ENCODE peak calls at places on chromosomes 13 and 19, in four cellular contexts. One of them, this sample, is unnamed.

GRCh38 chr19:6587093-6587820 is 3.7 kb downstream of the CD70 start:
- DNase-seq in NCI-H345: no peak
- DNase-seq in Right ventricle myocardium inferior: no peak
- DNase-seq in AG08396: no peak
- DNase-seq in this sample: no peak

GRCh38 chr13:113616991-113617749 is 32.6 kb downstream of the TFDP1 start:
- DNase-seq in NCI-H345: peak; percentile 51
- DNase-seq in Right ventricle myocardium inferior: peak; percentile 45
- DNase-seq in AG08396: no peak
- DNase-seq in this sample: peak; percentile 56

GRCh38 chr13:96958286-96958891 is 35.9 kb downstream of the OXGR1 start:
- DNase-seq in NCI-H345: peak; percentile 66
- DNase-seq in Right ventricle myocardium inferior: no peak
- DNase-seq in AG08396: peak; percentile 20
- DNase-seq in this sample: peak; percentile 76

GRCh38 chr19:11445141-11445540 is 9.7 kb downstream of the PRKCSH start:
- DNase-seq in NCI-H345: no peak
- DNase-seq in Right ventricle myocardium inferior: peak; percentile 43
- DNase-seq in AG08396: no peak
- DNase-seq in this sample: no peak

GRCh38 chr19:46839752-46840151 is 10.9 kb downstream of the AP2S1 start:
- DNase-seq in NCI-H345: no peak
- DNase-seq in Right ventricle myocardium inferior: no peak
- DNase-seq in AG08396: no peak
- DNase-seq in this sample: no peak

GRCh38 chr13:38340624-38341023 is 9.0 kb upstream of the UFM1 start:
- DNase-seq in NCI-H345: no peak
- DNase-seq in Right ventricle myocardium inferior: no peak
- DNase-seq in AG08396: no peak
- DNase-seq in this sample: no peak

GRCh38 chr19:45581576-45581975 is 3.0 kb downstream of the OPA3 start:
- DNase-seq in NCI-H345: no peak
- DNase-seq in Right ventricle myocardium inferior: no peak
- DNase-seq in AG08396: no peak
- DNase-seq in this sample: no peak

GRCh38 chr13:59931621-59932020 is 232.1 kb downstream of the DIAPH3 start:
- DNase-seq in NCI-H345: peak; percentile 41
- DNase-seq in Right ventricle myocardium inferior: no peak
- DNase-seq in AG08396: no peak
- DNase-seq in this sample: no peak

GRCh38 chr19:51065221-51065960 is 499 bp upstream of the KLK13 start:
- DNase-seq in NCI-H345: no peak
- DNase-seq in Right ventricle myocardium inferior: no peak
- DNase-seq in AG08396: no peak
- DNase-seq in this sample: no peak

GRCh38 chr13:36431204-36432105 is 840 bp upstream of the CCNA1 start:
- DNase-seq in NCI-H345: peak; percentile 36
- DNase-seq in Right ventricle myocardium inferior: peak; percentile 41
- DNase-seq in AG08396: peak; percentile 23
- DNase-seq in this sample: peak; percentile 48

GRCh38 chr13:89784161-89784809 is 1563.2 kb upstream of the MIR17HG start:
- DNase-seq in NCI-H345: no peak
- DNase-seq in Right ventricle myocardium inferior: no peak
- DNase-seq in AG08396: no peak
- DNase-seq in this sample: no peak

GRCh38 chr19:43809762-43810696 is 7.8 kb upstream of the LYPD5 start:
- DNase-seq in NCI-H345: peak; percentile 58
- DNase-seq in Right ventricle myocardium inferior: no peak
- DNase-seq in AG08396: peak; percentile 42
- DNase-seq in this sample: peak; percentile 67

GRCh38 chr13:102355251-102355650 is 46.6 kb downstream of the FGF14 start:
- DNase-seq in NCI-H345: no peak
- DNase-seq in Right ventricle myocardium inferior: no peak
- DNase-seq in AG08396: no peak
- DNase-seq in this sample: no peak

GRCh38 chr13:46866150-46866549 is 30.7 kb downstream of the HTR2A start:
- DNase-seq in NCI-H345: peak; percentile 28
- DNase-seq in Right ventricle myocardium inferior: peak; percentile 63
- DNase-seq in AG08396: peak; percentile 37
- DNase-seq in this sample: peak; percentile 82

GRCh38 chr19:15316498-15316897 is 15.8 kb downstream of the BRD4 start:
- DNase-seq in NCI-H345: no peak
- DNase-seq in Right ventricle myocardium inferior: no peak
- DNase-seq in AG08396: no peak
- DNase-seq in this sample: no peak

GRCh38 chr19:2483484-2484151 is 7.7 kb downstream of the GADD45B start:
- DNase-seq in NCI-H345: no peak
- DNase-seq in Right ventricle myocardium inferior: no peak
- DNase-seq in AG08396: no peak
- DNase-seq in this sample: no peak

GRCh38 chr19:11418518-11419506 is at the start of gene RGL3:
- DNase-seq in NCI-H345: peak; percentile 41
- DNase-seq in Right ventricle myocardium inferior: peak; percentile 75
- DNase-seq in AG08396: peak; percentile 84
- DNase-seq in this sample: peak; percentile 83

GRCh38 chr13:98358933-98359332 is 181.9 kb upstream of the RNF113B start:
- DNase-seq in NCI-H345: no peak
- DNase-seq in Right ventricle myocardium inferior: no peak
- DNase-seq in AG08396: no peak
- DNase-seq in this sample: no peak

GRCh38 chr13:49836516-49836915 is 44.0 kb upstream of the KPNA3 start:
- DNase-seq in NCI-H345: no peak
- DNase-seq in Right ventricle myocardium inferior: no peak
- DNase-seq in AG08396: no peak
- DNase-seq in this sample: peak; percentile 37

GRCh38 chr19:49327878-49328544 is 3.0 kb upstream of the SLC6A16 start:
- DNase-seq in NCI-H345: no peak
- DNase-seq in Right ventricle myocardium inferior: no peak
- DNase-seq in AG08396: peak; percentile 54
- DNase-seq in this sample: no peak

GRCh38 chr19:45752639-45753038 is 16.4 kb downstream of the SIX5 start:
- DNase-seq in NCI-H345: no peak
- DNase-seq in Right ventricle myocardium inferior: no peak
- DNase-seq in AG08396: no peak
- DNase-seq in this sample: no peak

GRCh38 chr13:64808704-64809103 is 2421.4 kb downstream of the PCDH9 start:
- DNase-seq in NCI-H345: no peak
- DNase-seq in Right ventricle myocardium inferior: no peak
- DNase-seq in AG08396: no peak
- DNase-seq in this sample: no peak

GRCh38 chr19:32203161-32203560 is 142.2 kb upstream of the ZNF507 start:
- DNase-seq in NCI-H345: no peak
- DNase-seq in Right ventricle myocardium inferior: no peak
- DNase-seq in AG08396: no peak
- DNase-seq in this sample: no peak

GRCh38 chr13:75226755-75227435 is 255.1 kb downstream of the TBC1D4 start:
- DNase-seq in NCI-H345: no peak
- DNase-seq in Right ventricle myocardium inferior: no peak
- DNase-seq in AG08396: peak; percentile 70
- DNase-seq in this sample: no peak

GRCh38 chr19:4518345-4519171 is at the start of gene PLIN4:
- DNase-seq in NCI-H345: no peak
- DNase-seq in Right ventricle myocardium inferior: peak; percentile 87
- DNase-seq in AG08396: peak; percentile 56
- DNase-seq in this sample: no peak

GRCh38 chr13:85521586-85521985 is 277.6 kb downstream of the SLITRK6 start:
- DNase-seq in NCI-H345: peak; percentile 91
- DNase-seq in Right ventricle myocardium inferior: no peak
- DNase-seq in AG08396: no peak
- DNase-seq in this sample: no peak

GRCh38 chr19:43622070-43622469 is 2.6 kb upstream of the ZNF428 start:
- DNase-seq in NCI-H345: no peak
- DNase-seq in Right ventricle myocardium inferior: no peak
- DNase-seq in AG08396: no peak
- DNase-seq in this sample: no peak